ENCODE peak calls at places on chromosomes 2 and 18, in four cellular contexts. X is testis, L is GM13976, M is HFF-Myc. K is an unnamed sample.
A peak's percentile ranks its signal among the peaks of the same experiment; 100 is the strongest.

GRCh38 chr2:99819766-99820165 is 322.6 kb downstream of the AFF3 start:
- DNase-seq in M (no peak), X (peak; percentile 32), L (no peak), K (no peak)

GRCh38 chr2:3759331-3759730 is 56.0 kb downstream of the DCDC2C start:
- DNase-seq in X (no peak), L (no peak), M (no peak), K (no peak)

GRCh38 chr2:69253893-69254292 is 133.1 kb downstream of the GFPT1 start:
- DNase-seq in M (peak; percentile 39), L (no peak), X (no peak), K (peak; percentile 69)

GRCh38 chr2:129880309-129880708 is 99.2 kb upstream of the RAB6C start:
- DNase-seq in M (no peak), L (no peak), X (peak; percentile 3), K (no peak)

GRCh38 chr2:128564131-128564530 is 245.5 kb upstream of the HS6ST1 start:
- DNase-seq in L (no peak), M (no peak), X (no peak), K (no peak)

GRCh38 chr2:99910903-99911302 is 231.5 kb downstream of the AFF3 start:
- DNase-seq in L (no peak), X (no peak), M (no peak), K (no peak)

GRCh38 chr2:64498438-64498837 is 25.7 kb upstream of the AFTPH start:
- DNase-seq in X (no peak), L (no peak), M (no peak), K (no peak)

GRCh38 chr2:14567561-14567960 is 65.0 kb upstream of the LRATD1 start:
- DNase-seq in M (no peak), L (no peak), X (no peak), K (no peak)

GRCh38 chr2:134160793-134161504 is 92.9 kb upstream of the MGAT5 start:
- DNase-seq in M (no peak), L (no peak), X (peak; percentile 51), K (no peak)

GRCh38 chr2:64456298-64456697 is 2.3 kb downstream of the LGALSL start:
- DNase-seq in X (no peak), M (no peak), L (no peak), K (no peak)

GRCh38 chr2:200430017-200430416 is 79.9 kb downstream of the KCTD18 start:
- DNase-seq in L (no peak), X (no peak), M (no peak), K (no peak)

GRCh38 chr18:59300676-59301285 is 17.7 kb downstream of the CPLX4 start:
- DNase-seq in L (no peak), M (no peak), X (no peak), K (no peak)

GRCh38 chr2:199160677-199161465 is 296.9 kb downstream of the SATB2 start:
- DNase-seq in X (peak; percentile 15), M (peak; percentile 52), L (no peak), K (peak; percentile 71)

GRCh38 chr18:76456018-76456750 is 38.9 kb downstream of the ZNF516 start:
- DNase-seq in X (peak; percentile 15), L (no peak), M (no peak), K (no peak)

GRCh38 chr2:134365356-134365755 is 111.5 kb downstream of the MGAT5 start:
- DNase-seq in X (no peak), M (no peak), L (no peak), K (no peak)

GRCh38 chr2:216352653-216353270 is 19.5 kb downstream of the MARCHF4 start:
- DNase-seq in L (no peak), X (no peak), M (no peak), K (no peak)

GRCh38 chr2:213224366-213224765 is 59.9 kb upstream of the SPAG16 start:
- DNase-seq in X (no peak), M (no peak), L (no peak), K (no peak)

DNA sequence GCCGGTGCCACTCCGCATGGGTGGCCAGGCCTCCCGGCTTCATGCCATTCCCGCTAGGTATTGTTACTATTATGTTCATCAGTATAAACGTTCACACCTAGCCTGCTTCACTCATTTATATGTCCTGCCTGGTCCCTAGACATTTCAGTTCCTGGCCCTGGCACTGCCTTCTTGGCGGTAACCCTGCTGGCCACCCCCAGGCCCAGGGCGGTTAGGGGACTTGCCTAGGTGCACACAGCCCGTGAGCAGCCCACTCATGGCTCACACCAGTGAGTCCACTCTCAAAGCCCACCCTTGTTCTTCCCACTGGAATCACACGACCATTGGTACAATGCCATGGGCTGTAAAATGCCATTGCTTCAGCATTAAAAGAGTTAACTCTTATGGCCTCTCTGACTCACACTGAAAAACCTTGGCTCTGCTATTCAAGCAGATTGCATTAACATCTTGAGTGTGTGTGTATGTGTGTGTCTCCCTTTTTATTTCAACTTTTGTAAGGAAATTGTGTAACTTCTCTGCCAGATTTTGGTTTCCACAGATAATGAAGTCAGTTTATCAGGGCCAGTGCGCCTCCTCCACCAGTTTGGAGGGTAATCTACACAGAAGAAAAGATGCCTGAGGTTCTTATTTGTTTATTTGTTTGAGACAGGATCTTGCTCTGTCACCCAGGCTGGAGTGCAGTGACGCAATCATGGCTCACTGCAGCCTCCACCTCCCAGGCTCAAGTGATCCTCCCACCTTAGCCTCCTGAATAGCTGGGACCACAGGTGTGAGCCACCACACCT is 74.2 kb downstream of the RAB31 start:
- DNase-seq in L (no peak), X (no peak), M (peak; percentile 48), K (peak; percentile 88)
- TF ChIP-seq CTCF in L (no peak), X (no peak), M (no peak), K (no peak)

DNA sequence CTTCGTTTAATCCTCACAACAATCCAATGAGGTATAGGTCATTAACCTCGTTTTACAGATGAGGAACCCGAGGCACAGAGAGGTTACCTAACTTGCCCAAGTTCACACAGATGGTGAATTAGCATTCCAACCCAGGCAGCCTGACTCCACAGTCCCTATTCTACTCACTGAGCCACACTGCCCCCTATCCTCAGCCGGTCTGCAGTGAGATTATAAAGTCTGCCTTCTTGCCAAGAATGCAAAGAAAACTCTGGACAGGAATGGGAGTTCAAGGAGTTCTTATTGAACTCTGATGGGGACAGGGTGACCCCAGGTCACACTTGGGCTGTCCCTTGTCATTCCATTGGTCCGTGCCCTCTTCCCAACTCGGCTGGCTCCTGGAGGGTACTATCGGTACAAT is 118.1 kb upstream of the MSH6 start:
- DNase-seq in M (no peak), L (no peak), X (no peak), K (no peak)
- TF ChIP-seq CTCF in M (peak; percentile 9), L (no peak), X (no peak), K (no peak)

DNA sequence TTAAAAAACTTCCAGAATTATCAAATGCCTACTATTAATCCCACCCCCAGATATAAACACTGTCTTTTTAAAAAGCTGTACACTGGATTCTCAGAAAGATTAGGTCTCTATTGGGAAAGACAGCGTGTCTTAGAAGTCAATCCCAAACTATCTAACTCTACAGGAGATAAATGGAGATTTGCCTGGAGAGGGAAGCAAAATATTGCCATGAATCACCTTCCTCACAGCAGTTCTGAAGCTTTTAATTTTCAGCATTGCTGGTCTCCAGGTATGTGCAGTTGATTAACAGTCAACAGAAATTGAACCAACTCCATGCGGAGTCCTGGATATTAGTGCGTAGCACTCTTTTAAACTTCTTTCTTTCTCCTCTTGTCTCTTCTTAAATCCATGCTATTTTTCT is 122.2 kb downstream of the DSC3 start:
- DNase-seq in X (no peak), M (no peak), L (no peak), K (no peak)
- TF ChIP-seq CTCF in X (no peak), M (no peak), L (no peak), K (no peak)

GRCh38 chr2:98489971-98490962 is 45.6 kb downstream of the INPP4A start:
- DNase-seq in L (no peak), X (no peak), M (no peak), K (no peak)

GRCh38 chr2:98487101-98487805 is 42.6 kb downstream of the INPP4A start:
- DNase-seq in X (no peak), M (no peak), L (no peak), K (no peak)

GRCh38 chr2:98487806-98488189 is 43.1 kb downstream of the INPP4A start:
- DNase-seq in M (no peak), L (no peak), X (no peak), K (no peak)

GRCh38 chr2:98486374-98486981 is 41.8 kb downstream of the INPP4A start:
- DNase-seq in L (no peak), X (peak; percentile 56), M (no peak), K (no peak)

DNA sequence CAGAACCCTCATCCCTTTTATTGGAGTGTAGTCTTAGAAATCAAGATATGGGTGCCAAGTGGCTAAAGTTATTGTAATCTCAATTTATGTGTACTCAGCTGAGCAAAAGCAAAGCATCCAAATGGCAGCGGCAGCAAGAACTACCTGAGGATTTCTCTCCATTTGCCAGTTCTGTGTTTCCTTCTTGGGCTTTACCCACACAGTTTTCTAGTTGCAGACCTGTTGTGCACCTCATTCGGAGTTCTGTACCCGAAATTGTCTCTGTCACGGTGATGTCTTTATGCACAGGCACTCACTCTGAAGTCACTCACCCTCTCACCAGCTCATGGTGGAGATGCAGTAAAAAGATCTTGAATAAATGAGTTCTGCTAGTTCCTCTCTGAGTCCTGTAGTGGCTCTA is 43.6 kb downstream of the INPP4A start:
- DNase-seq in M (no peak), X (no peak), L (no peak), K (no peak)
- TF ChIP-seq CTCF in M (no peak), X (no peak), L (no peak), K (no peak)

GRCh38 chr2:102356741-102357140 is 1.1 kb downstream of the IL18R1 start:
- DNase-seq in M (no peak), X (no peak), L (no peak), K (no peak)

GRCh38 chr2:102358496-102358895 is 2.9 kb downstream of the IL18R1 start:
- DNase-seq in L (no peak), M (no peak), X (no peak), K (no peak)

GRCh38 chr2:102357975-102358374 is 2.4 kb downstream of the IL18R1 start:
- DNase-seq in M (no peak), X (no peak), L (peak; percentile 41), K (no peak)

GRCh38 chr2:102356381-102356712 is 751 bp downstream of the IL18R1 start:
- DNase-seq in L (no peak), X (no peak), M (no peak), K (no peak)

GRCh38 chr2:102355526-102356380 is at the start of gene IL18R1:
- DNase-seq in M (no peak), L (peak; percentile 83), X (peak; percentile 81), K (peak; percentile 34)
- TF ChIP-seq CTCF in M (peak; percentile 86), L (peak; percentile 87), X (peak; percentile 69), K (peak; percentile 58)

DNA sequence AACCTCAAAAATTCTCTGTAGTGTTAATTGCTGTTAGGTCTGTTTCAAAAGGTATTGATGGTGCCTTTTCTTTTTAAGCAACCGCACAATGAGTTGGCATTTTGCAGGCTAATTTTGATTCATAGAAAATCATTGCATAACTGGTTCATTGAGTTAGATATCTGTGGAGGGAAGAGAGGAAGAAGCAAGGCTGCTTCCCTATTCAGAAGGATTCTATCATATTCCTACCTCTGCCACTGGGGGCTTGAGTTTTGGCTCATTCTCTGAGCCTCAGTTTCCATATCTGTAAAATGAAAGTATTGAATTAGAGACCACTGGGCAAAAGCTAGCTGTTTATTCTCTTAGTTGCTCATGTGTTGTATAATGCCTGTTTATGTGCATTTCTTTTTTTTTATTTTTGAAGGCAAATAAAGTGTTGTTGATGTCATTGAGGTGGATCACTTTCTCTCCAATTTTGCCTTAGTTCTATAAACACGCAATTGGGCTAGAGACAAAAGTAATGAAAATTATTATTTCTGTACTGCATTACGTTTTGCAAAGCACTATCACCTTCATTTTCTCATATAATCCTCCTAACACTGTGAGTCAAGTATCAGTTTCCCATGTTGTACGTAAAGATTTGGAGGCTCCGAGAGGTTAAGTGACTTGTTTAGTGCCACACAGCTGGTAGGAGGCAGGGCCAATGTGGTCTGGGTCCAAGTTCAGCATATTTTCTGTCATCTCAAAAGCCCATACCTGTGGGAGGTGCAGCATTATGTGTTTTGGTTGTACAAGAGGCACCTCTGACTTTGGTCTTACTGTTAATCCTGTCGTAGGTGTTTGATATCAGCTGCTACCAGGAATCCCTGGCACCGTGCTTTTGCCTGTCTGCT is 5.9 kb downstream of the TRIB2 start:
- DNase-seq in M (no peak), X (no peak), L (no peak), K (no peak)
- TF ChIP-seq CTCF in M (no peak), X (peak; percentile 8), L (no peak), K (no peak)

K was measured in AG09319.